ENCODE peak calls at places on chromosomes 7 and 10, in five cellular contexts. N is SK-N-SH, V is ascending aorta, P is aorta, T is PC-3. C is an unnamed sample. For H3K4me1, the result is how much of the 10 kb centered on the place peaks cover.

GRCh38 chr10:75657351-75657750 is 225.9 kb downstream of the LRMDA start:
- DNase-seq in N (no peak), V (no peak), P (no peak), T (no peak), C (no peak)

GRCh38 chr10:46518028-46518725 is 38.3 kb downstream of the GPRIN2 start:
- DNase-seq in N (no peak), P (peak), T (no peak), V (no peak), C (no peak)

GRCh38 chr7:70640266-70640833 is 491.6 kb upstream of the GALNT17 start:
- DNase-seq in N (no peak), V (no peak), P (no peak), T (no peak), C (no peak)

GRCh38 chr10:22042557-22043326 is 39.2 kb upstream of the DNAJC1 start:
- DNase-seq in P (no peak), T (no peak), N (no peak), V (no peak), C (no peak)

GRCh38 chr10:52525761-52526160 is 211.7 kb downstream of the DKK1 start:
- DNase-seq in V (no peak), P (no peak), T (peak), N (no peak), C (no peak)

GRCh38 chr7:157800281-157800680 is 463.5 kb downstream of the DNAJB6 start:
- DNase-seq in V (no peak), N (no peak), P (peak), T (no peak), C (no peak)

GRCh38 chr10:86363833-86364511 is 2.6 kb downstream of the GRID1 start:
- DNase-seq in N (no peak), T (no peak), V (no peak), P (peak), C (no peak)

GRCh38 chr10:61749271-61749670 is 86.5 kb downstream of the CABCOCO1 start:
- DNase-seq in N (no peak), P (no peak), V (no peak), T (peak), C (no peak)

GRCh38 chr10:97713351-97713827 is at the start of gene MARVELD1:
- DNase-seq in P (peak), N (peak), T (peak), V (no peak), C (peak)

GRCh38 chr10:11145498-11145855 is 127.8 kb downstream of the CELF2 start:
- DNase-seq in P (peak), V (no peak), N (no peak), T (no peak), C (peak)

GRCh38 chr10:11142809-11143208 is 125.1 kb downstream of the CELF2 start:
- DNase-seq in T (no peak), N (no peak), P (no peak), V (no peak), C (no peak)

GRCh38 chr10:11141571-11142091 is 124.0 kb downstream of the CELF2 start:
- DNase-seq in N (no peak), P (no peak), V (no peak), T (no peak), C (no peak)

GRCh38 chr10:11144626-11145497 is 127.2 kb downstream of the CELF2 start:
- DNase-seq in T (no peak), V (no peak), P (no peak), N (no peak), C (no peak)

DNA sequence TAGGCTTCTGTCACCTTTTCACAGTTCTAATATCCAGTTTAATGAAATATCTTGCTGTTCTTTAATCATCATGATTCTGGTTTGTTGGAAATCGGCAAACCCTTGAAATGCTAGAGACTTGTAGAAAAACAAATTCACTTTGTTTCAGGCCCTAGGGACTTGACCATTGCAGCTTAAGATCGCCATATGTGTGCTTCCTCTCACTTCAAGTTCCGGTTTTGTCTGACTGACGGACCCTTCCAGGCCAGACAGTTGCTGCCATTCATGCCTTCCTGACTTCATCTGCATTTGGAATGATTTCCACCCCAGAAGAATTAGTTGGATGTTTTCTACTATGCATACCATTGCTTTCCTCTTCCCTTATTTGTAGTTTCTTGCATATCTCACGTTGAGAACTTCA is 125.6 kb downstream of the CELF2 start:
- DNase-seq in V (no peak), T (no peak), N (no peak), P (no peak), C (no peak)
- H3K4me1 ChIP-seq in V (under half), T (under half), N (under half), P (under half), C (half or more)

DNA sequence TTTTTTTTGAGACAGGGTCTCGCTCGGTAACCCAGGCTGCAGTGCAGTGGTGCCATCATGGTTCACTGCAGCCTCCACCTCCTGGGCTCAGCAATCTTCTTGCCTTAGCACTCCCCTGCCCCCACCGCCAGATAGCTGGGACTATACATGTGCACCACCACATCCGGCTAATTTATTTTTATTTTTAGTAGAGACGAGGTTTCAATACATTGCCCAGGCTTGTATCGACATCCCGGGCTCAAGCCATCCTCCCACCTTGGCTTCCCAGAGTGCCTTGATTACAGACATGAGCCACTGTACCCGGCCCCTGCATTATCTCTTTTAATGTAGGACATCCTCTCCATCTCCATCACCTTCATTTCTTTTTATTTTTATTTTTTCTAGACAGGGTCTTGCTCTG is 213.3 kb downstream of the CUX1 start:
- DNase-seq in T (no peak), P (no peak), V (no peak), N (no peak), C (no peak)
- H3K4me1 ChIP-seq in T (under half), P (under half), V (under half), N (under half), C (under half)

GRCh38 chr7:2069472-2069860 is 163.3 kb downstream of the MAD1L1 start:
- DNase-seq in N (no peak), V (no peak), T (no peak), P (no peak), C (no peak)
- H3K4me1 ChIP-seq in N (under half), V (under half), T (under half), P (under half), C (under half)

DNA sequence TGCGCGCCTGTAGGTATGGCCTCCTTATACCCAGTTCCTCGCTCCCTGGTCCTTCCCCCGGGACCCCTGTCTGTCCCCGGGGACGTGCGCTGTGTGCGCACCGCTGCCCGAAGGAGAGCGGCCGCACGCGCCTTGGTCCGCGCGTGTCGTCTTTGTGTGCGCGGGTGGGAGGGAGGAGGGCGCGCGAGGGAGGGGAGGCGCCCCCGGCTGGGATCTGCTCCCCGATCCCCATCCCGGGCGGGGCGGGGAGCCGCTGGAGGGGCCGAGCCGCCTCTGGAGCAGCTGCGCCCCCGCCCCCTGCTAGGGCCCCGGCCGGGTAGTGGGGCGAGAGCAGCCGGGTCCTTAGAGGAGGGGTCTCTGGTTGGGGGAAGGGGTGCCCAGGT is 405 bp downstream of the SH2B2 start:
- DNase-seq in P (no peak), T (no peak), N (peak), V (no peak), C (peak)
- H3K4me1 ChIP-seq in P (under half), T (under half), N (under half), V (under half), C (under half)

GRCh38 chr7:130393095-130393494 is 12.8 kb downstream of the CPA1 start:
- DNase-seq in P (no peak), V (no peak), T (no peak), N (no peak), C (no peak)

GRCh38 chr7:130387628-130388403 is 7.5 kb downstream of the CPA1 start:
- DNase-seq in P (no peak), V (no peak), N (no peak), T (no peak), C (no peak)

GRCh38 chr7:130388671-130389070 is 8.4 kb downstream of the CPA1 start:
- DNase-seq in V (no peak), P (no peak), N (no peak), T (no peak), C (no peak)

GRCh38 chr7:130392456-130392860 is 12.2 kb downstream of the CPA1 start:
- DNase-seq in N (no peak), P (no peak), V (no peak), T (no peak), C (no peak)

GRCh38 chr7:130390486-130390885 is 10.2 kb downstream of the CPA1 start:
- DNase-seq in V (no peak), P (no peak), N (no peak), T (no peak), C (no peak)
- H3K4me1 ChIP-seq in V (under half), P (under half), N (under half), T (under half), C (under half)

DNA sequence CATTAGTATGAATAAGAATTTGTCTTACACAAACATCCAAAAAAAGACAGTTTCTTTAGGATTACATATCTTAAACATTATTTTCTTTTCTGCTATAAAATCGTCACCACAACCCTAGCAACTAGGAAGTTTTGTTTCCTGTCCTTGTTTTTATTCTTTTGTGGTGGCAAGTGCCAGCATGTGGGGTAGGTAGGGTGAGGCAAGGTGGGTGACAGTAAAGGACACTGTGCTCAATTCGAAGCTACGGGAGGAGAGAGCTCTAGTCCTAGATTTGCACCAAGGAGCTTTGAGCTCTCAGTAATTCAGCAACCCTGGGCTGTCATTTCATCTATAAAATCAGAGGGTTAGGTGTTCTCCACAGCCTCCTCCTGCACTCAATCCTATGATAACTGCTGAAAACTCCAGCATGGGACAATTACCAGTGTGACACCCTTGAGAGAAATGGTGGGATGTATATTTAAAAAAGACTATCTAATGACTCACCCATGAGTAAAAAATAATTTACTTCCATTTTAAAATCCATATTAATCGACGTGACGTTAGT is 187.1 kb downstream of the FAM107B start:
- DNase-seq in N (no peak), P (no peak), T (no peak), V (no peak), C (no peak)
- H3K4me1 ChIP-seq in N (under half), P (under half), T (half or more), V (under half), C (under half)

DNA sequence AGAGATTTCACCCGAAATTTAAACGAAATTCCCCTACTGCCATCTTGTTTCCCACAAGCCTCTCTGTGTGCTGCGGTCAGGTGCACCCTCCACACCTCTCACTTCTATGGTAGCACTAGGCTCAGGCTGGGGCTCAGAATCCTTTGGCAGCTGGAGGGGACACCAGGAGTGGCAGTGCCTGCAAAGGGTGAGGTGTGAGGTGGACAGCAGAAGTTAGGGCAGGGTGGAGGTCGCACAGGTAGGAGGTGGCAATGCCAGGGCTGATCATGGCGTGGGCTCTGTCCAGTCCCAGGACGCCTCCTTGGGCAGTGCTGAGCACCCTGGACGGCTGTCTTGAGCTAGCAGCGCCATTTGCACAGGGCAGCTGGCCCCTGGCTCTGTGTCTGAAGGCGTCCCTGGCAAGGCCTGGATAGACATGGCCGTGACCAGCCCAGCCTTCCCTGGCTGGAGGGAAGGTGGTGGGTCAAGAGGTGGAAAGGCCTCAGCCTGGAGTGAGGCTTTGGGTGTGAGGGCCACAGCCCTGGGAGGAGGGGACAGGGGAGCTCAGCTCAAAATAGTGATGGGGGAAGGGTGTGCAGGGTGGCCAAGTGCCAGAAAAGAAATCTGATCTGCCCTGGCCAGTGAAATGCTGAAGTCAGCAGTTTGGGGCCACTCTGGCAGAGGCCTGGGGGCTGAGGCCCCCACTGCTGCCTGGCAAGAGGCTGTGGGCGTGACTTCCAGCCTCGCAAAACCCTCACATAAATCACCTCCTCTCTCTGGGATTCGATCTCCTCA is 40.0 kb downstream of the ZCCHC24 start:
- DNase-seq in V (no peak), N (no peak), T (no peak), P (peak), C (no peak)
- H3K4me1 ChIP-seq in V (half or more), N (half or more), T (under half), P (under half), C (under half)

DNA sequence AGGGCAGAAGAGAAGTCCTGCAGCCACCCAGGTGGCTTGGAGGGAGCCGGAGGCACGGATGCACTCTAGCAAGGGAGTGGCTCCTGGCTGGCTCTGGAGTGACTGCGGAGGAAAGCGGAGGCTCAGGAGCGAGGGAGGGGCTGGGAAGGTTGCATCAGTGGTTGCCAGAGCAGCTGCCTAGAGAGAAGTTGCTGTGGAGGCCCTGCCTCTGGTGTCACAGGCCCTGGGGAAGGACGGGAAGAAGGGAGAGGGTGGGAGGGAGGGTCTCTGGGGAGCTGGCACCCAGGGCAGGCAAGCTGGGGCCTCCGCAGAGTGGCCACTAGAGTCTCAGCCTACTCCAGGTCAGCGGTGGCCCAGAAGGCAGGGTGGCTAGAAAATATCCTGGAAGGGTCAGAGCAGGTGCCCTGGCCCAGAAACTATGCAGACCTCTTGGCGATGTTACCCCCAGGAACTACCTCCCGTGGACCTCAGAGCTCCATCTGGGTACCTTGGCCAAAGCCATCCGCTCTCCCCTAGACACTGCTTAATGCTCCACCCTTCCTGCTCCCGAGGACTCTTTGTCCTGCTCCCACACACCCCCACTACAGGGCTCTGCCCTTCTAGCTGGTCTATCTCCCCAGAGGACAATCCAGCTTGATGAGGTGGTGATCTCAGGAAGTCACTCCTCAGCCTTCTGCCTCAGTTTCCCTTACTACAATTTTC is 164.3 kb downstream of the NRF1 start:
- DNase-seq in N (peak), P (no peak), T (no peak), V (no peak), C (no peak)
- H3K4me1 ChIP-seq in N (under half), P (under half), T (under half), V (under half), C (under half)

DNA sequence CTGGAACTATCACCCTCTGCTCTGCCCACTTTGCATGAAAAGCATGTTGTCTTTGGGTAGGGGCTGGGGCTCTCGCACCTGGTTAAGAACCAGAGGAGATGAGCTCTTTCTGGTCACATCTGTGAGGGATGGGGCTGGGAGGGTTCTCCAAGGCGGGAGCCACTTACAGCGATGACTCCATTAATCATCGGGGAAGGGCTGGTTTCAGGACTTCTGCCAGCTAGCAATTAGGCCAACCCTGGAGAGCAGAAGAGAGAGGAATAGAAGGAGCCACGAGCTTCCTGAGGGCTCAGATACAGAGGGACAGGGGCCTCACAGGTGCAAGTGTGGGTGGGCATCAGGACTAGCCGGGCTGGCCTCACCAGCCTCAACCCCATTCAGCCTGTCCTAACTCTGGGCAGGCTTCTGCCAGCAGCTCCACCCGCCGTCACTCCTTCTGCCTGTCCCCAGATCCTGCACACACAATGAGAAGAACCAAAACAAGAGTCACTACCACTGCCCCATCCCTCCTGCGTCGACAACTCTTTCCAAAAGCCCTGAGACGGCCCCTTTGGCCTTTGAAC is 8.4 kb downstream of the AQP1 start:
- DNase-seq in P (peak), N (peak), V (peak), T (peak), C (peak)
- H3K4me1 ChIP-seq in P (under half), N (under half), V (half or more), T (under half), C (half or more)

C was measured in left ventricle myocardium inferior.